ENCODE peak calls at places on chromosomes 12 and 14, in seven cellular contexts. L is stimulated activated CD8-positive, alpha-beta memory T cell treated with anti-CD3 and anti-CD28 coated beads, Interleukin-4, amount 100 ng/mL, for 1 hour; T is stimulated activated CD4-positive, alpha-beta T cell treated with anti-CD3 and anti-CD28 coated beads, Interleukin-4, amount 100 ng/mL, for 24 hours; J is neural crest cell; N is hypothalamus; Q is NCI-H2107; U is astrocyte. E is an unnamed sample.

GRCh38 chr12:9509464-9510166 is 98.1 kb downstream of the KLRB1 start:
- DNase-seq in J (no peak), N (no peak), Q (no peak), U (no peak), T (no peak), L (no peak), E (no peak)

GRCh38 chr14:95260537-95261440 is 58.9 kb downstream of the CLMN start:
- DNase-seq in U (peak; percentile 88), N (no peak), Q (no peak), L (no peak), J (no peak), T (peak; percentile 63), E (no peak)

GRCh38 chr12:113396828-113397496 is 6.7 kb downstream of the SDS start:
- DNase-seq in Q (no peak), N (no peak), U (no peak), L (no peak), J (no peak), T (no peak), E (no peak)

GRCh38 chr14:23864252-23864651 is 89.3 kb upstream of the DHRS4 start:
- DNase-seq in U (no peak), L (no peak), T (no peak), N (no peak), Q (no peak), J (no peak), E (no peak)

GRCh38 chr12:113427882-113428281 is 5.7 kb downstream of the SDSL start:
- DNase-seq in L (no peak), N (no peak), U (no peak), J (no peak), Q (no peak), T (no peak), E (peak; percentile 57)

GRCh38 chr12:32893458-32893857 is 3.1 kb downstream of the PKP2 start:
- DNase-seq in T (no peak), J (no peak), U (peak; percentile 39), Q (no peak), N (no peak), L (no peak), E (no peak)

GRCh38 chr14:65035049-65035448 is 48.4 kb downstream of the FNTB start:
- DNase-seq in T (no peak), L (no peak), N (peak; percentile 68), U (no peak), Q (no peak), J (peak; percentile 53), E (peak; percentile 85)

GRCh38 chr12:59595557-59596231 is at the start of gene SLC16A7:
- DNase-seq in U (peak; percentile 79), L (peak; percentile 74), T (peak; percentile 86), J (peak; percentile 61), N (peak; percentile 87), Q (peak; percentile 81), E (peak; percentile 97)

GRCh38 chr14:90513151-90514014 is 116.6 kb downstream of the CALM1 start:
- DNase-seq in J (peak; percentile 60), U (no peak), T (no peak), N (peak; percentile 87), L (no peak), Q (peak; percentile 96), E (peak; percentile 78)

GRCh38 chr14:71803539-71804260 is 128.5 kb upstream of the RGS6 start:
- DNase-seq in T (no peak), U (peak; percentile 84), Q (no peak), N (no peak), L (no peak), J (no peak), E (no peak)

GRCh38 chr14:25049559-25050493 is at the start of gene STXBP6:
- DNase-seq in N (peak; percentile 81), T (no peak), L (no peak), Q (peak; percentile 80), U (peak; percentile 54), J (peak; percentile 63), E (peak; percentile 62)

GRCh38 chr14:38125484-38125912 is 82.2 kb upstream of the SSTR1 start:
- DNase-seq in N (no peak), Q (no peak), L (no peak), J (no peak), T (no peak), U (no peak), E (no peak)

GRCh38 chr12:19997996-19998395 is 370.3 kb upstream of the PDE3A start:
- DNase-seq in L (no peak), N (no peak), T (no peak), Q (no peak), J (no peak), U (no peak), E (no peak)

GRCh38 chr14:34087556-34087955 is 136.7 kb upstream of the EGLN3 start:
- DNase-seq in J (no peak), Q (no peak), L (no peak), T (no peak), U (no peak), N (no peak), E (no peak)

GRCh38 chr12:121579190-121579791 is 1.5 kb downstream of the KDM2B start:
- DNase-seq in U (no peak), N (peak; percentile 60), L (no peak), Q (no peak), T (peak; percentile 35), J (peak; percentile 9), E (peak; percentile 79)

GRCh38 chr12:65911321-65911720 is 87.0 kb downstream of the HMGA2 start:
- DNase-seq in T (no peak), N (no peak), Q (no peak), J (no peak), L (no peak), U (no peak), E (no peak)

GRCh38 chr14:67526676-67527459 is 6.2 kb upstream of the PLEKHH1 start:
- DNase-seq in J (peak; percentile 30), T (peak; percentile 48), U (peak; percentile 16), Q (peak; percentile 64), N (peak; percentile 63), L (no peak), E (peak; percentile 46)

GRCh38 chr12:76740501-76740900 is 23.4 kb upstream of the ZDHHC17 start:
- DNase-seq in L (no peak), Q (no peak), N (no peak), T (no peak), J (no peak), U (no peak), E (no peak)

GRCh38 chr12:107379852-107380567 is 286.7 kb upstream of the CRY1 start:
- DNase-seq in U (peak; percentile 26), L (no peak), T (no peak), Q (peak; percentile 10), J (no peak), N (no peak), E (no peak)

GRCh38 chr14:72736348-72736747 is 157.6 kb downstream of the DPF3 start:
- DNase-seq in J (no peak), N (no peak), U (peak; percentile 91), L (no peak), Q (no peak), T (no peak), E (no peak)

GRCh38 chr12:66900616-66901015 is 221.7 kb upstream of the GRIP1 start:
- DNase-seq in L (no peak), T (no peak), Q (no peak), U (no peak), J (no peak), N (no peak), E (no peak)

GRCh38 chr14:60651051-60651935 is 2.0 kb upstream of the SIX1 start:
- DNase-seq in L (no peak), Q (no peak), N (no peak), T (no peak), J (no peak), U (no peak), E (no peak)

GRCh38 chr12:106131671-106132070 is 7.1 kb downstream of the NUAK1 start:
- DNase-seq in U (peak; percentile 86), L (no peak), J (no peak), Q (no peak), N (no peak), T (no peak), E (no peak)